ENCODE peak calls at places on chromosomes 6 and 20, in seven cellular contexts. J is heart right ventricle, F is ascending aorta, S is brain microvascular endothelial cell, K is GM23248, N is tibial artery, V is retinal pigment epithelial cell. T is an unnamed sample.

GRCh38 chr20:38737887-38738286 is 10.4 kb upstream of the ACTR5 start:
- DNase-seq in S (no peak), J (no peak), F (no peak), N (no peak), V (no peak), K (no peak), T (no peak)

GRCh38 chr6:150208606-150209352 is 65.9 kb downstream of the PPP1R14C start:
- DNase-seq in F (no peak), K (peak; percentile 34), V (no peak), J (no peak), S (no peak), N (no peak), T (no peak)

GRCh38 chr6:35581633-35582032 is 68.9 kb upstream of the TULP1 start:
- DNase-seq in K (no peak), N (no peak), F (no peak), S (no peak), V (no peak), J (no peak), T (no peak)

GRCh38 chr6:64383277-64383676 is 747.7 kb downstream of the PHF3 start:
- DNase-seq in K (peak; percentile 3), F (no peak), S (no peak), N (no peak), J (no peak), V (no peak), T (no peak)

GRCh38 chr6:149867876-149868640 is 3.9 kb upstream of the LRP11 start:
- DNase-seq in N (no peak), V (no peak), S (no peak), K (peak; percentile 73), J (no peak), F (no peak), T (no peak)

GRCh38 chr6:99614430-99615161 is 8.0 kb downstream of the PRDM13 start:
- DNase-seq in K (peak; percentile 38), J (no peak), N (no peak), S (no peak), F (no peak), V (no peak), T (no peak)

GRCh38 chr6:150584596-150584995 is 15.1 kb upstream of the PLEKHG1 start:
- DNase-seq in V (no peak), J (no peak), K (no peak), F (no peak), N (no peak), S (no peak), T (no peak)

GRCh38 chr20:52175840-52176239 is 15.7 kb downstream of the ZFP64 start:
- DNase-seq in N (no peak), V (no peak), J (no peak), F (no peak), S (no peak), K (no peak), T (no peak)

GRCh38 chr6:55210952-55211351 is 36.6 kb downstream of the HCRTR2 start:
- DNase-seq in N (no peak), K (no peak), F (no peak), S (no peak), V (no peak), J (no peak), T (no peak)

GRCh38 chr20:14790771-14791517 is 453.5 kb upstream of the FLRT3 start:
- DNase-seq in F (no peak), K (peak; percentile 64), S (peak; percentile 20), N (no peak), J (no peak), V (no peak), T (no peak)

GRCh38 chr6:130041594-130041993 is 23.2 kb downstream of the L3MBTL3 start:
- DNase-seq in S (no peak), V (no peak), K (no peak), J (no peak), N (no peak), F (no peak), T (no peak)

GRCh38 chr6:5936140-5936539 is 70.6 kb downstream of the NRN1 start:
- DNase-seq in S (no peak), N (no peak), J (no peak), K (peak; percentile 23), V (no peak), F (no peak), T (no peak)

GRCh38 chr20:39954585-39954984 is 734.5 kb downstream of the MAFB start:
- DNase-seq in F (no peak), K (peak; percentile 32), S (no peak), V (no peak), J (no peak), N (no peak), T (no peak)

GRCh38 chr6:26234421-26235239 is 130.4 kb upstream of the BTN3A2 start:
- DNase-seq in F (no peak), N (peak; percentile 66), V (no peak), S (peak; percentile 75), K (peak; percentile 78), J (no peak), T (no peak)

GRCh38 chr6:116485786-116486185 is 24.6 kb downstream of the CALHM6 start:
- DNase-seq in V (no peak), J (no peak), F (no peak), N (no peak), K (peak; percentile 55), S (no peak), T (no peak)

GRCh38 chr6:26032387-26033131 is 54.7 kb upstream of the HFE start:
- DNase-seq in K (peak; percentile 56), S (peak; percentile 22), V (no peak), F (no peak), J (no peak), N (no peak), T (no peak)

GRCh38 chr20:50330504-50331313 is 140.1 kb downstream of the CEBPB start:
- DNase-seq in F (no peak), S (no peak), N (no peak), K (no peak), V (peak; percentile 88), J (no peak), T (no peak)

GRCh38 chr20:9415426-9415825 is 99.0 kb upstream of the LAMP5 start:
- DNase-seq in V (no peak), N (no peak), S (no peak), J (no peak), F (no peak), K (no peak), T (no peak)

GRCh38 chr6:33065312-33065711 is 8.1 kb downstream of the HLA-DPA1 start:
- DNase-seq in S (no peak), K (no peak), F (no peak), J (no peak), N (no peak), V (no peak), T (no peak)

GRCh38 chr6:107600936-107601335 is 111.0 kb downstream of the SOBP start:
- DNase-seq in V (peak; percentile 86), K (peak; percentile 41), F (no peak), J (no peak), S (peak; percentile 54), N (no peak), T (peak; percentile 39)

GRCh38 chr6:95576621-95577316 is 566 bp upstream of the MANEA start:
- DNase-seq in N (no peak), J (no peak), V (no peak), S (no peak), F (no peak), K (peak; percentile 46), T (no peak)

GRCh38 chr6:31582230-31582601 is at the start of gene LTB:
- DNase-seq in V (no peak), N (no peak), J (no peak), S (no peak), K (no peak), F (no peak), T (no peak)

GRCh38 chr20:35828434-35828833 is 56.6 kb downstream of the PHF20 start:
- DNase-seq in S (no peak), F (no peak), V (no peak), J (peak; percentile 58), N (no peak), K (no peak), T (no peak)

GRCh38 chr20:33022733-33023438 is 8.6 kb upstream of the BPIFB6 start:
- DNase-seq in N (no peak), S (no peak), K (no peak), J (no peak), V (no peak), F (no peak), T (no peak)

GRCh38 chr6:152824666-152825065 is 74.1 kb downstream of the VIP start:
- DNase-seq in N (no peak), F (no peak), S (no peak), K (no peak), V (no peak), J (no peak), T (no peak)

GRCh38 chr20:61205769-61206168 is 46.3 kb upstream of the CDH4 start:
- DNase-seq in F (no peak), J (no peak), K (no peak), V (no peak), N (no peak), S (no peak), T (no peak)

GRCh38 chr6:11366934-11367637 is 134.6 kb upstream of the NEDD9 start:
- DNase-seq in N (no peak), K (peak; percentile 32), S (no peak), V (peak; percentile 8), F (no peak), J (no peak), T (no peak)
- H3K4me3 ChIP-seq in N (no peak overlapping the region), K (no peak overlapping the region), S (no peak overlapping the region), V (no peak overlapping the region), F (no peak overlapping the region), J (no peak overlapping the region), T (no peak overlapping the region)

GRCh38 chr6:7532821-7533220 is 8.7 kb upstream of the DSP start:
- DNase-seq in J (no peak), F (no peak), S (no peak), V (no peak), N (no peak), K (no peak), T (no peak)
- H3K4me3 ChIP-seq in J (no peak overlapping the region), F (no peak overlapping the region), S (no peak overlapping the region), V (no peak overlapping the region), N (no peak overlapping the region), K (no peak overlapping the region), T (no peak overlapping the region)

GRCh38 chr6:41502607-41503434 is 43.4 kb upstream of the FOXP4 start:
- DNase-seq in F (no peak), K (no peak), V (no peak), J (no peak), N (peak; percentile 49), S (no peak), T (no peak)
- H3K4me3 ChIP-seq in F (peak overlapping the region; percentile 63), K (no peak overlapping the region), V (no peak overlapping the region), J (no peak overlapping the region), N (peak overlapping the region; percentile 55), S (no peak overlapping the region), T (no peak overlapping the region)

DNA sequence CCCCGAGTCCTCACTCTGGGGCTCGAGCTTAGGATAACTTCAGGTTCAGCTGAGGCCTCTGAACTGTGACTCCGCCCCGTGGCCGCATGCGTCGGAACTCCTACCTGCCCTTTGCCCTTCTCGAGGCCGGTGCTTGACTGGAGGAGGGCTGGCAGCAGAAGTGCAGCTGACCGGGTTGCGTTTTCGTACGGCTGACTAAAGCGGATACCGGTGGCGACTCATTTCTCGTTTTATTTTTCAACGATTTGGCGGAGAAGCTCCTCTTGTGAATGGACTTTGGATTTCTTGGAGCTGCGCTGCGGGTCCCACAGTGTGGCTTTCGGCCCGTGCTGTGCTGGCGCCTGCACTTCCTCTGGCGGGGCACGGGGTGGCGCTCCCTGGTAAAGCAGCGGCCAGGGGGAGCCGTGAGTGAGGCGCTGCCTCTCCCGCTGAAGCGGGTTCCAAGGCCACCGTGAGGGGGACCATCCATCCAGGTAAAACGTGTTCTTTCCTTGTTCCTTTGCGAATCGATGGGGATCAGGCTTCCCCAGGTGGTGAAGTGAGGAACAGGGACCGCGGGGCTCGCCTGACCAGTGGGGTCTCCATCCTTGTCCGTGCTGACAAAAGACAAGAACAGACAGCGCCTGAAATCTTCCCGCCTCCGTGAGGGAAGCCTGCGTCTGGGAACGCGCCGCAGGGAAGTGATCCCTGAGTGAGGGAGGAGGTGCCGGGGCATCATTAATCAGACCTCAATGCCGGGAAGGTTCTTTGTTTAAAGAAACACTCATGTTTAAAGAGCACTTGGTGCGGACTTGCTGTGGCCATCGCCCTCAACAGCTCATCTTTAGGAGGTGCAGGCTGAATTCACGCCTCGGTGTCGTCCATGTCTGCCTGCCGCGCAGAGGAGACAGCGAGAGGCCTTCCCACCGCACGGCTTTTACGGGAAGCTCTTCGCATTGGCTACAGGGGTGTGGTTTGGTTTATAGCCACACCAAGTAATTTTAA is 38.8 kb downstream of the ERMARD start:
- DNase-seq in K (peak; percentile 92), V (no peak), S (peak; percentile 51), F (no peak), J (peak; percentile 70), N (peak; percentile 55), T (no peak)
- H3K4me3 ChIP-seq in K (peak overlapping the region; percentile 75), V (peak overlapping the region; percentile 57), S (peak overlapping the region; percentile 57), F (peak overlapping the region; percentile 63), J (no peak overlapping the region), N (peak overlapping the region; percentile 55), T (peak overlapping the region; percentile 32)

T was measured in kidney epithelial cell.